ENCODE peak calls at places on chromosomes 13 and 19, in five cellular contexts. A, F, V, W and I are unnamed samples.
A peak's percentile ranks its signal among the peaks of the same experiment; 100 is the strongest.

GRCh38 chr19:41219924-41220567 is 1.0 kb downstream of the AXL start:
- DNase-seq in A (no peak), F (no peak), V (peak; percentile 67), W (peak; percentile 28), I (peak; percentile 49)

GRCh38 chr13:113927661-113928581 is 46.0 kb downstream of the C13orf46 start:
- DNase-seq in A (no peak), F (peak; percentile 85), V (peak; percentile 84), W (no peak), I (peak; percentile 52)

GRCh38 chr13:87893186-87893585 is 222.0 kb downstream of the SLITRK5 start:
- DNase-seq in A (no peak), F (no peak), V (no peak), W (no peak), I (no peak)

GRCh38 chr13:104757712-104758111 is 1691.5 kb upstream of the SLC10A2 start:
- DNase-seq in A (no peak), F (no peak), V (no peak), W (no peak), I (no peak)

GRCh38 chr13:97003071-97003470 is 8.8 kb upstream of the OXGR1 start:
- DNase-seq in A (no peak), F (no peak), V (no peak), W (no peak), I (no peak)

GRCh38 chr19:14450168-14450874 is 17.2 kb downstream of the PKN1 start:
- DNase-seq in A (no peak), F (no peak), V (no peak), W (peak; percentile 65), I (peak; percentile 37)

GRCh38 chr19:55481148-55482127 is 3.5 kb upstream of the NAT14 start:
- DNase-seq in A (no peak), F (no peak), V (no peak), W (no peak), I (no peak)

GRCh38 chr19:10061717-10062310 is 24.3 kb upstream of the SHFL start:
- DNase-seq in A (no peak), F (no peak), V (no peak), W (peak; percentile 71), I (no peak)

GRCh38 chr19:5665781-5666513 is 14.4 kb downstream of the MICOS13 start:
- DNase-seq in A (no peak), F (no peak), V (no peak), W (no peak), I (no peak)

GRCh38 chr13:94672400-94672799 is 39.9 kb downstream of the SOX21 start:
- DNase-seq in A (no peak), F (no peak), V (no peak), W (no peak), I (no peak)

GRCh38 chr13:49756263-49756662 is 36.2 kb downstream of the KPNA3 start:
- DNase-seq in A (no peak), F (no peak), V (no peak), W (no peak), I (no peak)

GRCh38 chr13:49749852-49750251 is 42.6 kb downstream of the KPNA3 start:
- DNase-seq in A (no peak), F (no peak), V (no peak), W (no peak), I (no peak)

GRCh38 chr13:49759503-49759902 is 33.0 kb downstream of the KPNA3 start:
- DNase-seq in A (no peak), F (no peak), V (no peak), W (no peak), I (no peak)

GRCh38 chr13:49754146-49754545 is 38.3 kb downstream of the KPNA3 start:
- DNase-seq in A (no peak), F (no peak), V (no peak), W (no peak), I (no peak)
- H3K27ac ChIP-seq in A (no peak overlapping the region), F (no peak overlapping the region), V (no peak overlapping the region), W (no peak overlapping the region), I (no peak overlapping the region)

GRCh38 chr19:3604987-3605343 is 1.7 kb downstream of the TBXA2R start:
- DNase-seq in A (peak; percentile 33), F (no peak), V (no peak), W (no peak), I (no peak)
- H3K4me3 ChIP-seq in A (no peak overlapping the region), F (no peak overlapping the region), V (peak overlapping the region; percentile 88), W (no peak overlapping the region), I (no peak overlapping the region)

DNA sequence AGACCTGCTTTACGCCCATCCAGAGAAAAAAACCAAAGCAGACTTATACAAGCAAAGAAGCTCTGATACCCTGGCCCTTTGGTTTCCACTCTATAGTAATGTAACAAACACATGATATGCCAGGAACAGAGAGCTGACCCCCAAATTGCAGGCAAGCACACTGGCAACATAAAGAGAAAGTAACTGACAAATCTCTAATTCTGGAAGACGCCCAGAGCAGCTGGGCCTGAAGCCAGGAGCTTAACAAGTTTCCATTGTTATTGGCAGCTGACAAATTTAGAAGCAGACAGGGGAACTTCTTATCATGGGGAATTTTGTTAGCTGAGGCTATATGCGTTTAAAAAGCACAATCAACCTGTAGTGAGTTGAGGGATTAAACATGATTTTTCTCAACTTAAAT is 158.0 kb downstream of the DLEU7 start:
- DNase-seq in A (no peak), F (peak; percentile 57), V (peak; percentile 74), W (peak; percentile 58), I (no peak)
- H3K27ac ChIP-seq in A (no peak overlapping the region), F (peak overlapping the region; percentile 14), V (no peak overlapping the region), W (peak overlapping the region; percentile 62), I (no peak overlapping the region)

GRCh38 chr13:49400755-49401659 is 42.9 kb downstream of the CAB39L start:
- DNase-seq in A (no peak), F (no peak), V (peak; percentile 25), W (peak; percentile 22), I (peak; percentile 71)
- H3K4me3 ChIP-seq in A (no peak overlapping the region), F (peak overlapping the region; percentile 39), V (peak overlapping the region; percentile 52), W (no peak overlapping the region), I (no peak overlapping the region)

DNA sequence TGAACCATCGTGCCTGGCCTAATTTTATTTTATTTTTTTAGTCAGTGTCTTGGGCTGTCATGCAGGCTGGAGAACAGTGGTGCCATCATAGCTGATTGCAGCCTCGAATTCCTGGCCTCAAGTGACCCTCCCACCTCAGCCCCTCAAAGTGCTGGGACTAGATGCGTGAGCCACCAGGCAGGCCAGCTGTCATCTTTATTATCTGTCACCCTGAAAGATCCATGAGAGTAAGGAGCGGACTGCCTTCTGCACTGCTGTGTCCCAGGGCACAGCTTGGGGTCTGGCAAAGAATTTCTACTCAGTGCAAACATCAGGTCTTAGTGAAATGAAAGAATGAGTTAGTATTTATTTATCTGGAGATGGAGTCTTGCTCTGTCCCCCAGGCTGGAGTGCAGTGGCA is 9.5 kb upstream of the TLE5 start:
- DNase-seq in A (no peak), F (no peak), V (no peak), W (no peak), I (no peak)
- H3K27ac ChIP-seq in A (no peak overlapping the region), F (no peak overlapping the region), V (no peak overlapping the region), W (no peak overlapping the region), I (no peak overlapping the region)

GRCh38 chr13:44272692-44273091 is 100.9 kb upstream of the SERP2 start:
- DNase-seq in A (no peak), F (no peak), V (no peak), W (no peak), I (no peak)

GRCh38 chr13:44273216-44273615 is 100.4 kb upstream of the SERP2 start:
- DNase-seq in A (no peak), F (no peak), V (no peak), W (no peak), I (no peak)

GRCh38 chr13:44276061-44276460 is 97.6 kb upstream of the SERP2 start:
- DNase-seq in A (peak; percentile 32), F (no peak), V (no peak), W (no peak), I (no peak)

GRCh38 chr13:44273991-44274810 is 99.4 kb upstream of the SERP2 start:
- DNase-seq in A (no peak), F (no peak), V (no peak), W (no peak), I (peak; percentile 34)

GRCh38 chr13:44274838-44275237 is 98.8 kb upstream of the SERP2 start:
- DNase-seq in A (no peak), F (no peak), V (no peak), W (no peak), I (peak; percentile 62)
- H3K4me3 ChIP-seq in A (peak overlapping the region; percentile 20), F (no peak overlapping the region), V (peak overlapping the region; percentile 24), W (no peak overlapping the region), I (no peak overlapping the region)

DNA sequence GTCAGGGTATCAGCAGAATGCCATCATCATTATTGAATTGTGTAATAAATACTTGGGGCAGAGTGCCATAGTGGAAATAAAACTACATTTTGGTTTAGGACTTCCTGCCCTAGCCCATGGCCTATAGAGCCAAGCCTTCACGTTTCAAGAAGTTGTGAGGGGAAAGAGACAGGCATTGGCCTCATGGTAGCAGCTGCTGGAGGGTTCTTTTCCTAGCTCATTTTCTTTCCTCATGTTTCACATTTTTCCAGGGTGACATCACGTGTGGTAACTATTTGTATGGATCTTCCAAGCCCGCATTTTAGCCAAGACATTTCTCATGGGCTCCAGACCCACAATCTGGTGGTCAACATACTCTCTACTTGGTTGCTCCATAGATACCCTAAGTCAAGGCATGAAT is 80.4 kb downstream of the LRCH1 start:
- DNase-seq in A (no peak), F (no peak), V (no peak), W (no peak), I (no peak)
- H3K27ac ChIP-seq in A (no peak overlapping the region), F (no peak overlapping the region), V (no peak overlapping the region), W (no peak overlapping the region), I (no peak overlapping the region)

GRCh38 chr19:18587962-18588610 is 512 bp upstream of the REX1BD start:
- DNase-seq in A (no peak), F (no peak), V (no peak), W (no peak), I (no peak)

GRCh38 chr19:18591735-18592385 is 3.3 kb downstream of the REX1BD start:
- DNase-seq in A (no peak), F (no peak), V (no peak), W (no peak), I (no peak)

GRCh38 chr19:18588611-18589379 is at the start of gene REX1BD:
- DNase-seq in A (peak; percentile 82), F (peak; percentile 73), V (peak; percentile 84), W (peak; percentile 92), I (peak; percentile 90)

GRCh38 chr19:18589380-18590272 is 1.0 kb downstream of the REX1BD start:
- DNase-seq in A (peak; percentile 53), F (peak; percentile 70), V (peak; percentile 72), W (peak; percentile 90), I (peak; percentile 89)

DNA sequence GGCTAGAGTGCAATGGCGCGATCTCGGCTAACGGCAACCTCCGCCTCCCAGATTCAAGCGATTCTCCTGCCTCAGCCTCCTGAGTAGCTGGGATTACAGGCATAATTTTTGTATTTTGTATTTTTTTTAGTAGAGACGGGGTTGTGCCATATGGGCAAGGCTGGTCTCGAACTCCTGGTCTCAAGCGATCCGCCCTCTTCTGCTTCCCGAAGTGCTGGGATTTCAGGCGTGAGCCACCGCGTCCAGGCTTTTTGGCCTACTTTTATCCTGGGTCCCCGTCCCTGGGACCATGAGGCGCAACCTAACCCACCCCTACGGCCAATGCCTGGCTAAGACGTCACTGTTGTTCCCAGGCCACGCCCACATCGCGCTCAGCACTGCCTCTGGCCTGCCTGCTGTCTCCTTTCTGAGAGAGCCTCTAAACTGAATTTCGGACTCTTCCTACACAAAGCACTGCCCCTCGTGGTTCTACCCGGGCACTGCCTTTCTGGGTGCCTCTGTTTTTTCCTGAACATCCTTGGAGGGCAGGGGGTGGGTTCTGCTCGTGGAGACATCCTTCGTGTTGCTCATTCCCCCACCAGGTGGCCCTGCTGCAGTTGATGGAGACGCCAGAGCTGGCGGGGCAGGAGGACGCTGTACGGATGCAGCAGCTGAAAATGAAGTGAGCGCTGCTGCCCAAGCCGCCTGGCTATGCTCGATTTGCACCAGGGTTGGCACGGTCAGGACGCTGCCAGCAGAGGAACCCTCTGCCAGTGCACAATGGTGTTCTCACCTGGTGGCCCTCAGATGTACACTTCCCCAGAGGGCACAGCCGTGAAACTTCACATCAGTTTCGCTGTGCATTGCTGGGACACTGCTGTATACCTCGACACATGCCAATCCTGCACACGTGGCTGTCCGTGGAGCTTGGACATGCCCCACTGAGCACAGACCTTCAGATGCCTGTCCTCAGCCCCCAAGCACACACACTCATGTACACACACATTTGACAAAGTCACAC is 2.0 kb downstream of the REX1BD start:
- DNase-seq in A (no peak), F (no peak), V (peak; percentile 62), W (peak; percentile 98), I (peak; percentile 79)
- H3K4me3 ChIP-seq in A (no peak overlapping the region), F (no peak overlapping the region), V (no peak overlapping the region), W (peak overlapping the region; percentile 87), I (no peak overlapping the region)